ENCODE peak calls at places on chromosomes 4 and X, in four cellular contexts. F is A549, A is hepatocyte, H is PC-3. J is an unnamed sample.

GRCh38 chr4:42280327-42281095 is 116.8 kb upstream of the SHISA3 start:
- DNase-seq in F (no peak), A (peak), H (peak), J (peak)

GRCh38 chr4:74056114-74056857 is 17.8 kb upstream of the CXCL3 start:
- DNase-seq in F (peak), A (no peak), H (peak), J (no peak)

GRCh38 chrX:117301086-117301485 is 815.5 kb downstream of the KLHL13 start:
- DNase-seq in F (no peak), A (no peak), H (no peak), J (no peak)

GRCh38 chr4:8643986-8644385 is 51.4 kb downstream of the CPZ start:
- DNase-seq in F (no peak), A (no peak), H (no peak), J (no peak)

GRCh38 chrX:129585691-129586090 is 45.6 kb downstream of the OCRL start:
- DNase-seq in F (no peak), A (no peak), H (no peak), J (no peak)

GRCh38 chr4:39908284-39908683 is 69.4 kb downstream of the PDS5A start:
- DNase-seq in F (no peak), A (no peak), H (no peak), J (no peak)

GRCh38 chrX:149829751-149830191 is 48.0 kb downstream of the MAGEA9 start:
- DNase-seq in F (no peak), A (no peak), H (no peak), J (no peak)

GRCh38 chr4:66094070-66094469 is 423.8 kb upstream of the EPHA5 start:
- DNase-seq in F (no peak), A (no peak), H (no peak), J (no peak)

GRCh38 chrX:45771114-45771513 is 570.4 kb upstream of the DIPK2B start:
- DNase-seq in F (peak), A (peak), H (peak), J (peak)

GRCh38 chrX:51148848-51149247 is 183.8 kb upstream of the NUDT10 start:
- DNase-seq in F (no peak), A (peak), H (peak), J (no peak)

GRCh38 chrX:17923546-17923945 is 62.4 kb upstream of the RAI2 start:
- DNase-seq in F (no peak), A (no peak), H (peak), J (no peak)

GRCh38 chrX:71618303-71618721 is at the start of gene CXCR3:
- DNase-seq in F (no peak), A (no peak), H (no peak), J (no peak)

GRCh38 chr4:7052923-7053715 is 9.9 kb downstream of the TADA2B start:
- DNase-seq in F (no peak), A (no peak), H (no peak), J (no peak)

GRCh38 chr4:139154134-139154421 is 22.9 kb downstream of the ELF2 start:
- DNase-seq in F (no peak), A (no peak), H (no peak), J (no peak)

GRCh38 chrX:136168929-136169735 is 21.8 kb downstream of the FHL1 start:
- DNase-seq in F (no peak), A (peak), H (peak), J (peak)

GRCh38 chr4:121370729-121371325 is 10.0 kb downstream of the QRFPR start:
- DNase-seq in F (no peak), A (peak), H (peak), J (peak)

GRCh38 chrX:30308263-30309138 is 689 bp downstream of the NR0B1 start:
- DNase-seq in F (peak), A (peak), H (no peak), J (peak)

GRCh38 chr4:128354205-128354821 is 66.7 kb upstream of the PGRMC2 start:
- DNase-seq in F (peak), A (peak), H (peak), J (peak)

GRCh38 chr4:10576236-10576635 is 108.3 kb downstream of the CLNK start:
- DNase-seq in F (no peak), A (no peak), H (no peak), J (no peak)

GRCh38 chrX:41449615-41450014 is 2.5 kb downstream of the NYX start:
- DNase-seq in F (no peak), A (no peak), H (peak), J (peak)
- H3K4me2 ChIP-seq in F (peak), A (peak), H (peak), J (peak)

GRCh38 chrX:88613338-88613737 is 133.7 kb upstream of the CPXCR1 start:
- DNase-seq in F (no peak), A (peak), H (peak), J (peak)
- H3K4me2 ChIP-seq in F (no peak), A (peak), H (peak), J (no peak)

GRCh38 chr4:71664366-71664765 is 119.5 kb downstream of the GC start:
- DNase-seq in F (no peak), A (no peak), H (no peak), J (no peak)
- H3K4me2 ChIP-seq in F (no peak), A (no peak), H (no peak), J (no peak)

GRCh38 chr4:152075253-152075928 is 314.6 kb upstream of the GATB start:
- DNase-seq in F (no peak), A (no peak), H (no peak), J (no peak)

GRCh38 chr4:152074573-152074972 is 313.8 kb upstream of the GATB start:
- DNase-seq in F (no peak), A (no peak), H (no peak), J (peak)

GRCh38 chr4:152079543-152080293 is 318.9 kb upstream of the GATB start:
- DNase-seq in F (no peak), A (no peak), H (no peak), J (no peak)

GRCh38 chr4:152081024-152081423 is 320.2 kb upstream of the GATB start:
- DNase-seq in F (no peak), A (no peak), H (no peak), J (no peak)

GRCh38 chr4:152077582-152077981 is 316.8 kb upstream of the GATB start:
- DNase-seq in F (no peak), A (no peak), H (no peak), J (no peak)
- H3K4me2 ChIP-seq in F (no peak), A (no peak), H (no peak), J (no peak)

GRCh38 chr4:55032179-55032578 is 93.2 kb downstream of the KDR start:
- DNase-seq in F (no peak), A (no peak), H (no peak), J (no peak)

GRCh38 chr4:55033296-55033695 is 92.1 kb downstream of the KDR start:
- DNase-seq in F (no peak), A (no peak), H (peak), J (no peak)

GRCh38 chr4:55030606-55031005 is 94.8 kb downstream of the KDR start:
- DNase-seq in F (no peak), A (no peak), H (no peak), J (no peak)

GRCh38 chr4:55031158-55031557 is 94.2 kb downstream of the KDR start:
- DNase-seq in F (no peak), A (no peak), H (no peak), J (no peak)

DNA sequence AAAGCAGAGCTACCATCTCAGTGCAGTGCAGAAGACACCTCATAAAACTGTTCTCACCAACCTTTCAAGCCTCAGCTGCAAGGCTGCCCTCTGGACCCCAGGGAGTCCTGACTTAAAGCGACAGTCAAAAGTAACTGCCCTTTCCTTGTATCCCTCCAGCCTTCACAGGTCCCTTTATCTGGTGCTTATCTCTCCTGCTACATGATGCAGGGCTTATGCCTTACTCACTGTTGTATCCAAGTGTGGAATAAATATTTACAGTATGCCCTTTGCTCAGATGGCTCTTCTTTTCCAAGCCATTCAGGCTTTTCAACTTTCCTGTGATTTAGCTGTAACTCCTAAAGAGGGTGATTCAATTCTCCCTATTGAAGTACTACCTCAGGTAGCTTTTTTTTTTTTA is 92.6 kb downstream of the KDR start:
- DNase-seq in F (no peak), A (peak), H (peak), J (no peak)
- H3K4me2 ChIP-seq in F (no peak), A (peak), H (peak), J (no peak)

J was measured in endothelial cell of umbilical vein.